ENCODE peak calls at places on chromosomes 1 and 21, in five cellular contexts. P is IMR-90; F is colonic mucosa; E is stimulated activated CD4-positive, alpha-beta T cell treated with anti-CD3 and anti-CD28 coated beads, Interleukin-4, amount 100 ng/mL, for 4 hours; O is astrocyte of the spinal cord. B is an unnamed sample.

GRCh38 chr1:11158291-11158690 is 30.9 kb upstream of the ANGPTL7 start:
- DNase-seq in F (no peak), P (no peak), O (no peak), E (no peak), B (no peak)

GRCh38 chr1:164380893-164381292 is 178.1 kb upstream of the PBX1 start:
- DNase-seq in O (peak; percentile 74), E (no peak), F (no peak), P (no peak), B (no peak)

GRCh38 chr1:38929476-38929875 is 12.2 kb downstream of the RHBDL2 start:
- DNase-seq in F (no peak), P (no peak), O (no peak), E (no peak), B (no peak)

GRCh38 chr1:198156745-198157240 is at the start of gene NEK7:
- DNase-seq in O (peak; percentile 90), F (peak; percentile 90), E (peak; percentile 60), P (peak; percentile 78), B (peak; percentile 71)

GRCh38 chr1:38777464-38777957 is 82.1 kb downstream of the RRAGC start:
- DNase-seq in E (no peak), F (no peak), P (no peak), O (no peak), B (no peak)

GRCh38 chr21:45935628-45936027 is 45.9 kb upstream of the COL6A1 start:
- DNase-seq in P (peak; percentile 63), E (no peak), F (no peak), O (peak; percentile 53), B (no peak)

GRCh38 chr1:182442333-182442732 is 7.6 kb upstream of the RGSL1 start:
- DNase-seq in P (no peak), O (no peak), E (no peak), F (no peak), B (no peak)

GRCh38 chr1:79193211-79194079 is 186.9 kb upstream of the ADGRL4 start:
- DNase-seq in P (peak; percentile 74), O (peak; percentile 75), F (no peak), E (no peak), B (no peak)

GRCh38 chr1:224226849-224227502 is 43.9 kb downstream of the DEGS1 start:
- DNase-seq in E (no peak), P (no peak), O (no peak), F (no peak), B (no peak)

GRCh38 chr1:215028954-215029353 is 53.6 kb upstream of the KCNK2 start:
- DNase-seq in O (no peak), F (no peak), E (no peak), P (no peak), B (no peak)

GRCh38 chr1:1759456-1760344 is 18.6 kb downstream of the NADK start:
- DNase-seq in E (no peak), O (no peak), P (no peak), F (peak; percentile 77), B (no peak)

GRCh38 chr1:212853658-212854057 is 4.4 kb upstream of the FLVCR1 start:
- DNase-seq in E (no peak), O (no peak), F (peak; percentile 77), P (no peak), B (no peak)

GRCh38 chr1:161307230-161307768 is 2.5 kb downstream of the MPZ start:
- DNase-seq in O (peak; percentile 36), F (no peak), P (peak; percentile 50), E (no peak), B (peak; percentile 54)

GRCh38 chr1:207811920-207812720 is 60.3 kb downstream of the CD46 start:
- DNase-seq in E (no peak), F (no peak), P (peak; percentile 32), O (no peak), B (peak; percentile 64)

GRCh38 chr21:31991356-31992331 is 118.8 kb downstream of the HUNK start:
- DNase-seq in O (no peak), P (no peak), E (no peak), F (no peak), B (no peak)

GRCh38 chr1:1291611-1292441 is 11.6 kb downstream of the SCNN1D start:
- DNase-seq in P (peak; percentile 53), E (peak; percentile 69), F (peak; percentile 83), O (peak; percentile 43), B (peak; percentile 64)

GRCh38 chr1:240701412-240701811 is 89.5 kb upstream of the GREM2 start:
- DNase-seq in E (no peak), F (no peak), P (peak; percentile 92), O (peak; percentile 65), B (no peak)

GRCh38 chr1:240091614-240092300 is at the start of gene FMN2:
- DNase-seq in O (peak; percentile 55), E (no peak), F (peak; percentile 22), P (peak; percentile 49), B (peak; percentile 0)

GRCh38 chr1:158932171-158932570 is 819 bp downstream of the PYHIN1 start:
- DNase-seq in E (no peak), O (no peak), F (no peak), P (no peak), B (no peak)

GRCh38 chr1:147794570-147794969 is 34.2 kb upstream of the GJA5 start:
- DNase-seq in O (no peak), E (no peak), F (no peak), P (no peak), B (no peak)

GRCh38 chr1:224438989-224439388 is 4.4 kb upstream of the WDR26 start:
- DNase-seq in P (no peak), O (no peak), F (no peak), E (no peak), B (peak; percentile 91)

GRCh38 chr1:184954232-184954995 is 19.9 kb downstream of the NIBAN1 start:
- DNase-seq in E (no peak), F (no peak), O (no peak), P (no peak), B (no peak)

GRCh38 chr21:20971296-20971921 is 26.8 kb upstream of the NCAM2 start:
- DNase-seq in F (peak; percentile 23), O (peak; percentile 68), P (peak; percentile 60), E (peak; percentile 3), B (peak; percentile 18)

GRCh38 chr1:7255303-7256058 is 470.2 kb downstream of the CAMTA1 start:
- DNase-seq in O (peak; percentile 50), F (peak; percentile 7), P (peak; percentile 91), E (no peak), B (no peak)

GRCh38 chr1:113659010-113659409 is 100.3 kb downstream of the PHTF1 start:
- DNase-seq in P (no peak), O (no peak), E (no peak), F (no peak), B (no peak)

GRCh38 chr1:53681647-53682368 is 57.2 kb downstream of the GLIS1 start:
- DNase-seq in F (peak; percentile 81), O (no peak), E (peak; percentile 4), P (peak; percentile 24), B (peak; percentile 41)

GRCh38 chr1:84479998-84480397 is 932 bp downstream of the RPF1 start:
- DNase-seq in O (no peak), P (peak; percentile 6), F (no peak), E (no peak), B (no peak)

GRCh38 chr1:9846611-9847171 is 22.9 kb upstream of the CLSTN1 start:
- DNase-seq in O (no peak), E (no peak), P (no peak), F (no peak), B (no peak)

GRCh38 chr1:8212443-8212920 is 105.4 kb upstream of the SLC45A1 start:
- DNase-seq in P (no peak), F (no peak), E (no peak), O (no peak), B (no peak)

GRCh38 chr1:158161458-158161857 is 19.2 kb upstream of the CD1D start:
- DNase-seq in P (no peak), F (no peak), E (no peak), O (no peak), B (no peak)

GRCh38 chr1:97243973-97244560 is 522.5 kb downstream of the PTBP2 start:
- DNase-seq in O (peak; percentile 43), P (peak; percentile 29), F (no peak), E (no peak), B (no peak)

GRCh38 chr1:59445040-59445439 is 148.1 kb downstream of the FGGY start:
- DNase-seq in E (no peak), P (no peak), O (peak; percentile 35), F (no peak), B (no peak)

GRCh38 chr1:234913771-234914170 is 214.9 kb downstream of the TOMM20 start:
- DNase-seq in O (no peak), F (no peak), E (no peak), P (no peak), B (no peak)

GRCh38 chr21:26351661-26352060 is 181.1 kb upstream of the APP start:
- DNase-seq in F (no peak), P (no peak), O (no peak), E (no peak), B (no peak)

GRCh38 chr21:43866659-43867331 is 1.8 kb downstream of the AGPAT3 start:
- DNase-seq in P (no peak), F (peak; percentile 87), O (no peak), E (peak; percentile 53), B (peak; percentile 88)

B was measured in HepG2.